ENCODE peak calls at places on chromosome 5, in four cellular contexts. R, H, M and O are unnamed samples.

GRCh38 chr5:126351138-126351537 is 72.1 kb upstream of the GRAMD2B start:
- DNase-seq in R (no peak), H (no peak), M (peak; percentile 85), O (peak; percentile 94)

GRCh38 chr5:10466446-10467073 is 24.9 kb downstream of the ROPN1L start:
- DNase-seq in R (no peak), H (no peak), M (no peak), O (no peak)

GRCh38 chr5:167245871-167246270 is 1045.6 kb upstream of the WWC1 start:
- DNase-seq in R (no peak), H (no peak), M (no peak), O (peak; percentile 2)

GRCh38 chr5:14660836-14661235 is 3.7 kb upstream of the OTULIN start:
- DNase-seq in R (no peak), H (no peak), M (peak; percentile 47), O (no peak)

GRCh38 chr5:121693864-121694263 is 157.8 kb upstream of the FTMT start:
- DNase-seq in R (no peak), H (no peak), M (peak; percentile 25), O (no peak)

GRCh38 chr5:73160239-73160671 is 12.7 kb upstream of the TMEM174 start:
- DNase-seq in R (peak; percentile 18), H (no peak), M (peak; percentile 3), O (no peak)

GRCh38 chr5:110377411-110378392 is 348.8 kb downstream of the TMEM232 start:
- DNase-seq in R (no peak), H (no peak), M (peak; percentile 19), O (peak; percentile 62)

GRCh38 chr5:43305948-43306563 is 7.2 kb downstream of the HMGCS1 start:
- DNase-seq in R (no peak), H (no peak), M (peak; percentile 88), O (peak; percentile 88)

GRCh38 chr5:148834689-148835088 is 8.3 kb downstream of the ADRB2 start:
- DNase-seq in R (no peak), H (no peak), M (no peak), O (no peak)
- H3K4me3 ChIP-seq in R (no peak overlapping the region), H (no peak overlapping the region), M (no peak overlapping the region), O (no peak overlapping the region)

GRCh38 chr5:92678576-92679105 is 902.4 kb downstream of the NR2F1-AS1 start:
- DNase-seq in R (no peak), H (no peak), M (peak; percentile 49), O (no peak)
- TF ChIP-seq CTCF in R (no peak), H (no peak), M (peak; percentile 63), O (peak; percentile 38)

GRCh38 chr5:158164648-158165047 is 305.7 kb upstream of the CLINT1 start:
- DNase-seq in R (no peak), H (no peak), M (peak; percentile 65), O (no peak)
- H3K4me3 ChIP-seq in R (no peak overlapping the region), H (no peak overlapping the region), M (no peak overlapping the region), O (no peak overlapping the region)

GRCh38 chr5:151424892-151425523 is 22.4 kb upstream of the SLC36A1 start:
- DNase-seq in R (no peak), H (no peak), M (no peak), O (no peak)

GRCh38 chr5:151432210-151432609 is 15.2 kb upstream of the SLC36A1 start:
- DNase-seq in R (no peak), H (no peak), M (no peak), O (no peak)

GRCh38 chr5:151430731-151431130 is 16.7 kb upstream of the SLC36A1 start:
- DNase-seq in R (no peak), H (no peak), M (no peak), O (no peak)

GRCh38 chr5:151427258-151427657 is 20.1 kb upstream of the SLC36A1 start:
- DNase-seq in R (no peak), H (no peak), M (no peak), O (no peak)
- TF ChIP-seq CTCF in R (no peak), H (no peak), M (peak; percentile 22), O (no peak)

DNA sequence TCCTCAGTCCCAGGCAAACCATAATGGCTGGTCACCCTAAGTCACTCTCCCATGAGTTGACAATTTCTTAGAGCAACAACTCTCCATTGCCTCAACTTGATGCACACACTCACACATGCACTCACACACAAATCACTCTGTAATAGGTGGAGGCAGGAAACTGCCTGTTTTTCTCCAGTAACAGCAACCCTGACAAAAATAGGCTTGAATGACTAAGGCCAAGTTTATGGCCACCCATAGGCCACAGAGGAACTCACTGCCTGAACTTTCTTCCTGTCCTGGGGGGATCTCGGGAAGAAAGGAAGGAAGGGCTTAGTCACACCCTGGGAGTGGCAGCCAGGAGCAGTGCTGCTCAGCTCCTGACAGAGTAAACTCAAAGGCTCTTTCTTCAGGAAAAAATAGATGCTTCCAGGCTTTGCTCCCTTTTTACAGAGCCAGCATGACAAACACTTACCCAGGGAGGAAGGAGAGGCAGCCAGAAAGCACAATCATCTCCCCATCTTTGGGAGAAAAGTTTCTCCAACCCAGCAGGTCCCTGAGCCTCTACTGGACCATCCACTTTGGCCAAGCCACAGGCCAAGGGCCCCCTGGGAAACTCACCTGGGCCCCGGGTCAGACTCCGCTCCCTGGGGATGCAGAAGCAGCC is 368 bp downstream of the SH3TC2 start:
- DNase-seq in R (no peak), H (no peak), M (peak; percentile 100), O (peak; percentile 58)
- H3K4me3 ChIP-seq in R (no peak overlapping the region), H (no peak overlapping the region), M (peak overlapping the region; percentile 47), O (no peak overlapping the region)

GRCh38 chr5:153489611-153490010 is 859 bp upstream of the GRIA1 start:
- DNase-seq in R (no peak), H (no peak), M (peak; percentile 16), O (no peak)
- TF ChIP-seq CTCF in R (no peak), H (no peak), M (no peak), O (no peak)

DNA sequence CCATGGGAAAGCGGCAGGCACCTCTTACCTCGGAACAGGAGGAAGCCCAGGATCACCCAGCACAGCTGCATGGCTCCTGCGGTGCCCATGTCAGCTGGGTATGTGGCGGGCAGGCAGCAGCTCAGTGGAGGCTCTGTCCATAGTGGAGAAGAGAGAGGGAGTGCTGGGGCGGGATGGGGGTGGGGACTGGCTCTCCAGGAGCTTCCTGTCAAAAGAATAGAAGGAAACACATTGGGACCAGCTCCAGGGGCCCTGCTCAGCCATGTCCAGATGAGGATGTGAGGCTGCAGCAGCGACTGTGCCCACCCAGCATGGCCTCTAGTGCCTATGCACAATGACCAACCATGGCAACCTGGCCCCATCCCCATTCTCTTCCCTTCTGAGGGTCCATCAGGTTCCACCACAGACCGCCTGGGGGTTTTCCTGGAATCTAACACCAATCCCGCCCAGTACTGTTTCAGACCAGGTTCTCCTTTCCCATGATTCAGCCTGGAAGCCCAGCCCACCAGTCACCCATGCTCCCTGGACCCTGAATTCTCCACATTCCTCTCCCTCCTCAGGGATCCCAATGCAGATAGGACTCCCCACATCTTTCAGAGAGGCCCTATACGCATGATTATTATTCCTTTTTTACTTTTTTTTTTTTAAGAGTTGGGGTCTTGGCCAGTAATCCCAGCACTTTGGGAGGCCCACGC is at the start of gene ECSCR:
- DNase-seq in R (no peak), H (no peak), M (no peak), O (peak; percentile 57)
- H3K4me3 ChIP-seq in R (no peak within 1 kb of the TSS), H (peak within 1 kb of the TSS; percentile 12), M (no peak within 1 kb of the TSS), O (no peak within 1 kb of the TSS)